ENCODE peak calls at places on chromosomes 12 and 14, in nine cellular contexts. Z is GDM1; I is A172; A is activated T-cell treated with anti-CD3 and anti-CD28 coated beads, Interleukin-2, amount 50 U/mL, for 72 hours; U is OCI-LY7; W is CD4-positive, CD25-positive, alpha-beta regulatory T cell; K is RWPE1; G is IMR-90; X is dorsolateral prefrontal cortex. Q is an unnamed sample.

GRCh38 chr12:51217133-51217967 is 512 bp downstream of the POU6F1 start:
- DNase-seq in Z (no peak), K (peak), G (no peak), I (no peak), A (peak), U (peak), X (peak), W (peak), Q (peak)

GRCh38 chr12:11497995-11498394 is 102.6 kb upstream of the PRB2 start:
- DNase-seq in G (no peak), K (no peak), Z (no peak), U (peak), I (no peak), A (no peak), W (no peak), X (no peak), Q (no peak)

GRCh38 chr12:39805651-39806050 is 186.0 kb upstream of the ABCD2 start:
- DNase-seq in Z (no peak), K (no peak), G (no peak), W (no peak), A (no peak), I (no peak), X (no peak), U (no peak), Q (no peak)

GRCh38 chr12:5997260-5997659 is 52.2 kb upstream of the ANO2 start:
- DNase-seq in K (no peak), G (no peak), I (no peak), U (no peak), X (no peak), A (no peak), W (no peak), Z (no peak), Q (no peak)

GRCh38 chr12:56296207-56296785 is 3.8 kb downstream of the CS start:
- DNase-seq in K (no peak), A (no peak), G (no peak), Z (no peak), U (no peak), X (no peak), I (no peak), W (no peak), Q (no peak)

GRCh38 chr14:92793709-92794546 is at the start of gene GOLGA5:
- DNase-seq in K (peak), G (peak), Z (peak), I (peak), X (peak), W (peak), U (peak), A (peak), Q (peak)

GRCh38 chr12:53561590-53561953 is 54.3 kb upstream of the NPFF start:
- DNase-seq in X (no peak), A (no peak), I (peak), K (peak), Z (no peak), U (no peak), W (peak), G (peak), Q (no peak)

GRCh38 chr12:106302401-106303201 is at the start of gene TCP11L2:
- DNase-seq in K (peak), I (peak), G (peak), W (peak), A (peak), X (peak), Z (peak), U (peak), Q (peak)

GRCh38 chr12:47837190-47838171 is 17.8 kb upstream of the HDAC7 start:
- DNase-seq in K (peak), U (peak), Z (peak), A (peak), W (peak), X (peak), G (peak), I (peak), Q (peak)

GRCh38 chr12:1429980-1430379 is 164.4 kb downstream of the FBXL14 start:
- DNase-seq in K (peak), Z (no peak), W (no peak), U (no peak), A (no peak), I (peak), X (no peak), G (peak), Q (no peak)